ENCODE peak calls at places on chromosome 1, in seven cellular contexts. G is H7, Z is HCT116, L is iPS-NIHi11, N is AML-193, D is LoVo, R is KG1. B is an unnamed sample.

GRCh38 chr1:1213153-1213918 is 617 bp downstream of the TNFRSF4 start:
- DNase-seq in G (peak), Z (no peak), L (no peak), N (no peak), D (no peak), R (peak), B (no peak)

GRCh38 chr1:154962238-154962678 is 676 bp upstream of the PYGO2 start:
- DNase-seq in G (peak), Z (no peak), L (peak), N (no peak), D (no peak), R (no peak), B (peak)

GRCh38 chr1:224300346-224300745 is 29.6 kb downstream of the NVL start:
- DNase-seq in G (no peak), Z (no peak), L (no peak), N (no peak), D (no peak), R (no peak), B (no peak)

GRCh38 chr1:236751385-236751784 is 43.7 kb upstream of the MTR start:
- DNase-seq in G (no peak), Z (no peak), L (no peak), N (no peak), D (no peak), R (no peak), B (peak)

GRCh38 chr1:88935522-88936222 is 44.3 kb upstream of the GTF2B start:
- DNase-seq in G (peak), Z (peak), L (peak), N (peak), D (peak), R (peak), B (no peak)

GRCh38 chr1:109788695-109789521 is 25.2 kb upstream of the EPS8L3 start:
- DNase-seq in G (peak), Z (peak), L (peak), N (peak), D (no peak), R (peak), B (no peak)

GRCh38 chr1:31434979-31435378 is 22.0 kb downstream of the SERINC2 start:
- DNase-seq in G (peak), Z (no peak), L (no peak), N (no peak), D (no peak), R (no peak), B (peak)

GRCh38 chr1:30884723-30885122 is 23.8 kb downstream of the SDC3 start:
- DNase-seq in G (no peak), Z (no peak), L (no peak), N (no peak), D (no peak), R (no peak), B (no peak)